ENCODE peak calls at places on chromosomes 1 and 21, in six cellular contexts. Y is BE2C; U is activated CD4-positive, alpha-beta T cell treated with anti-CD3 and anti-CD28 coated beads, Interleukin-2, amount 50 U/mL, for 4 hours; T is activated naive CD8-positive, alpha-beta T cell treated with anti-CD3 and anti-CD28 coated beads, Interleukin-2, amount 50 U/mL, for 24 hours; E is esophagus squamous epithelium; V is Caki2. R is an unnamed sample.

GRCh38 chr1:29052100-29052499 is 71.6 kb downstream of the TMEM200B start:
- DNase-seq in Y (no peak), U (no peak), T (no peak), E (no peak), V (no peak), R (no peak)

GRCh38 chr1:210726621-210727020 is 397.9 kb downstream of the HHAT start:
- DNase-seq in Y (no peak), U (no peak), T (peak; percentile 23), E (no peak), V (peak; percentile 23), R (peak; percentile 2)

GRCh38 chr1:30942326-30942978 is 33.9 kb upstream of the SDC3 start:
- DNase-seq in Y (no peak), U (no peak), T (no peak), E (no peak), V (no peak), R (no peak)

GRCh38 chr1:178294654-178295053 is 200.8 kb downstream of the RASAL2 start:
- DNase-seq in Y (no peak), U (no peak), T (no peak), E (no peak), V (no peak), R (no peak)

GRCh38 chr1:207240325-207241095 is 81.0 kb upstream of the CD55 start:
- DNase-seq in Y (no peak), U (no peak), T (no peak), E (no peak), V (peak; percentile 45), R (no peak)

GRCh38 chr1:27099154-27099903 is 55.6 kb downstream of the SLC9A1 start:
- DNase-seq in Y (peak; percentile 76), U (no peak), T (peak; percentile 65), E (no peak), V (peak; percentile 60), R (no peak)

GRCh38 chr1:30525980-30526651 is 197.3 kb downstream of the MATN1 start:
- DNase-seq in Y (peak; percentile 12), U (no peak), T (no peak), E (no peak), V (peak; percentile 90), R (no peak)

GRCh38 chr1:23475641-23476040 is 8.3 kb downstream of the ASAP3 start:
- DNase-seq in Y (no peak), U (no peak), T (no peak), E (no peak), V (no peak), R (no peak)

GRCh38 chr1:111422546-111423391 is 4.8 kb downstream of the OVGP1 start:
- DNase-seq in Y (no peak), U (no peak), T (no peak), E (no peak), V (peak; percentile 73), R (no peak)

GRCh38 chr1:211829343-211830054 is 1.1 kb downstream of the LPGAT1 start:
- DNase-seq in Y (peak; percentile 53), U (no peak), T (peak; percentile 8), E (no peak), V (peak; percentile 54), R (no peak)

GRCh38 chr1:247375747-247376146 is 40.2 kb upstream of the NLRP3 start:
- DNase-seq in Y (no peak), U (no peak), T (no peak), E (no peak), V (no peak), R (no peak)

GRCh38 chr1:21586926-21587601 is 77.8 kb downstream of the ALPL start:
- DNase-seq in Y (peak; percentile 47), U (no peak), T (no peak), E (no peak), V (peak; percentile 97), R (no peak)

GRCh38 chr1:94527447-94528031 is 14.0 kb downstream of the F3 start:
- DNase-seq in Y (no peak), U (no peak), T (no peak), E (no peak), V (peak; percentile 18), R (no peak)

GRCh38 chr1:209455133-209455532 is 128.4 kb upstream of the CAMK1G start:
- DNase-seq in Y (no peak), U (no peak), T (no peak), E (no peak), V (no peak), R (no peak)

GRCh38 chr1:77948841-77949424 is 29.9 kb downstream of the FUBP1 start:
- DNase-seq in Y (peak; percentile 28), U (no peak), T (no peak), E (no peak), V (no peak), R (no peak)

GRCh38 chr1:201887116-201887866 is 1.4 kb upstream of the SHISA4 start:
- DNase-seq in Y (no peak), U (no peak), T (no peak), E (no peak), V (no peak), R (no peak)

GRCh38 chr1:83516369-83516768 is 482.6 kb downstream of the TTLL7 start:
- DNase-seq in Y (no peak), U (no peak), T (no peak), E (no peak), V (no peak), R (no peak)

GRCh38 chr1:16628361-16629111 is 15.2 kb upstream of the NBPF1 start:
- DNase-seq in Y (no peak), U (no peak), T (no peak), E (no peak), V (no peak), R (no peak)

GRCh38 chr1:233972951-233973635 is 68.6 kb downstream of the SLC35F3 start:
- DNase-seq in Y (peak; percentile 74), U (no peak), T (no peak), E (no peak), V (peak; percentile 55), R (no peak)

GRCh38 chr1:239816090-239816812 is 275.4 kb upstream of the FMN2 start:
- DNase-seq in Y (peak; percentile 13), U (no peak), T (no peak), E (no peak), V (peak; percentile 80), R (no peak)

GRCh38 chr1:156497078-156497742 is 3.4 kb downstream of the MEF2D start:
- DNase-seq in Y (no peak), U (no peak), T (no peak), E (no peak), V (no peak), R (no peak)

GRCh38 chr21:35529141-35529863 is 480.2 kb upstream of the RUNX1 start:
- DNase-seq in Y (no peak), U (no peak), T (no peak), E (no peak), V (no peak), R (no peak)

GRCh38 chr1:8424539-8425116 is 106.7 kb downstream of the SLC45A1 start:
- DNase-seq in Y (no peak), U (no peak), T (no peak), E (no peak), V (peak; percentile 11), R (no peak)

GRCh38 chr1:39829791-39830533 is 41.3 kb upstream of the BMP8B start:
- DNase-seq in Y (no peak), U (no peak), T (no peak), E (no peak), V (no peak), R (no peak)

GRCh38 chr1:197914510-197914909 is 2.7 kb upstream of the LHX9 start:
- DNase-seq in Y (no peak), U (no peak), T (no peak), E (no peak), V (no peak), R (no peak)

GRCh38 chr1:15412843-15413242 is 3.2 kb downstream of the EFHD2 start:
- DNase-seq in Y (no peak), U (no peak), T (no peak), E (no peak), V (no peak), R (no peak)

GRCh38 chr1:64894438-64895196 is 71.7 kb downstream of the JAK1 start:
- DNase-seq in Y (no peak), U (no peak), T (no peak), E (no peak), V (no peak), R (no peak)

GRCh38 chr1:230355594-230355993 is 70.5 kb downstream of the PGBD5 start:
- DNase-seq in Y (no peak), U (no peak), T (no peak), E (no peak), V (no peak), R (no peak)

GRCh38 chr1:246200738-246201137 is 306.3 kb downstream of the SMYD3 start:
- DNase-seq in Y (no peak), U (no peak), T (no peak), E (no peak), V (no peak), R (no peak)

GRCh38 chr1:243264718-243265117 is 8.9 kb downstream of the SDCCAG8 start:
- DNase-seq in Y (no peak), U (no peak), T (no peak), E (no peak), V (no peak), R (no peak)

GRCh38 chr1:218351617-218352438 is 6.7 kb downstream of the TGFB2 start:
- DNase-seq in Y (no peak), U (peak; percentile 5), T (peak; percentile 12), E (no peak), V (peak; percentile 62), R (no peak)

GRCh38 chr1:23902611-23903278 is 10.4 kb downstream of the CNR2 start:
- DNase-seq in Y (peak; percentile 4), U (no peak), T (no peak), E (no peak), V (no peak), R (no peak)

GRCh38 chr1:217953922-217954321 is 322.8 kb downstream of the SPATA17 start:
- DNase-seq in Y (no peak), U (no peak), T (no peak), E (no peak), V (no peak), R (no peak)

GRCh38 chr1:227888404-227889046 is 59.2 kb downstream of the WNT9A start:
- DNase-seq in Y (no peak), U (no peak), T (peak; percentile 2), E (no peak), V (no peak), R (no peak)

GRCh38 chr1:61680500-61680899 is 44.4 kb downstream of the TM2D1 start:
- DNase-seq in Y (no peak), U (no peak), T (no peak), E (no peak), V (no peak), R (no peak)